ENCODE peak calls at places on chromosome 16, in nine cellular contexts. One of them, this sample, is unnamed.

GRCh38 chr16:50547944-50548658 is at the start of gene NKD1:
- DNase-seq in K562: peak; percentile 95
- DNase-seq in Panc1: no peak
- DNase-seq in GM23338: peak; percentile 80
- DNase-seq in HCT116: peak; percentile 12
- DNase-seq in SK-N-SH: peak; percentile 97
- DNase-seq in A549: peak; percentile 37
- DNase-seq in GM12878: no peak
- DNase-seq in HepG2: peak; percentile 84
- DNase-seq in this sample: peak; percentile 32

GRCh38 chr16:2088759-2089358 is 41.1 kb downstream of the TSC2 start:
- DNase-seq in A549: no peak
- DNase-seq in Panc1: no peak
- DNase-seq in SK-N-SH: no peak
- DNase-seq in GM12878: no peak
- DNase-seq in HepG2: no peak
- DNase-seq in GM23338: no peak
- DNase-seq in K562: no peak
- DNase-seq in HCT116: no peak
- DNase-seq in this sample: no peak

GRCh38 chr16:9849697-9850245 is 332.5 kb downstream of the GRIN2A start:
- DNase-seq in SK-N-SH: no peak
- DNase-seq in GM12878: no peak
- DNase-seq in K562: no peak
- DNase-seq in Panc1: no peak
- DNase-seq in HCT116: no peak
- DNase-seq in A549: no peak
- DNase-seq in HepG2: no peak
- DNase-seq in GM23338: no peak
- DNase-seq in this sample: no peak

GRCh38 chr16:3147046-3147756 is 12.4 kb downstream of the ZNF213 start:
- DNase-seq in A549: no peak
- DNase-seq in GM23338: no peak
- DNase-seq in GM12878: no peak
- DNase-seq in K562: no peak
- DNase-seq in SK-N-SH: no peak
- DNase-seq in HepG2: no peak
- DNase-seq in HCT116: no peak
- DNase-seq in Panc1: no peak
- DNase-seq in this sample: no peak

GRCh38 chr16:67466581-67466980 is 14.4 kb downstream of the ATP6V0D1 start:
- DNase-seq in HCT116: no peak
- DNase-seq in GM12878: no peak
- DNase-seq in HepG2: no peak
- DNase-seq in A549: no peak
- DNase-seq in SK-N-SH: no peak
- DNase-seq in K562: no peak
- DNase-seq in GM23338: no peak
- DNase-seq in Panc1: no peak
- DNase-seq in this sample: no peak

GRCh38 chr16:9469512-9469911 is 378.1 kb downstream of the HAPSTR1 start:
- DNase-seq in K562: no peak
- DNase-seq in A549: no peak
- DNase-seq in HepG2: peak; percentile 62
- DNase-seq in Panc1: no peak
- DNase-seq in GM23338: no peak
- DNase-seq in GM12878: no peak
- DNase-seq in HCT116: no peak
- DNase-seq in SK-N-SH: no peak
- DNase-seq in this sample: no peak

GRCh38 chr16:53022374-53022773 is 30.3 kb downstream of the CHD9NB start:
- DNase-seq in A549: peak; percentile 69
- DNase-seq in GM12878: no peak
- DNase-seq in GM23338: peak; percentile 87
- DNase-seq in SK-N-SH: peak; percentile 70
- DNase-seq in K562: peak; percentile 61
- DNase-seq in Panc1: peak; percentile 13
- DNase-seq in HCT116: peak; percentile 41
- DNase-seq in HepG2: peak; percentile 63
- DNase-seq in this sample: no peak

GRCh38 chr16:72983728-72984350 is 64.1 kb downstream of the ZFHX3 start:
- DNase-seq in Panc1: no peak
- DNase-seq in A549: no peak
- DNase-seq in SK-N-SH: no peak
- DNase-seq in GM23338: no peak
- DNase-seq in GM12878: no peak
- DNase-seq in HCT116: no peak
- DNase-seq in HepG2: no peak
- DNase-seq in K562: no peak
- DNase-seq in this sample: no peak

GRCh38 chr16:5649762-5650445 is 552.3 kb upstream of the EEF2KMT start:
- DNase-seq in Panc1: no peak
- DNase-seq in SK-N-SH: no peak
- DNase-seq in GM23338: peak; percentile 8
- DNase-seq in HepG2: no peak
- DNase-seq in HCT116: no peak
- DNase-seq in A549: no peak
- DNase-seq in GM12878: no peak
- DNase-seq in K562: no peak
- DNase-seq in this sample: no peak

GRCh38 chr16:711084-711483 is 3.8 kb upstream of the METRN start:
- DNase-seq in Panc1: no peak
- DNase-seq in HepG2: no peak
- DNase-seq in GM23338: no peak
- DNase-seq in HCT116: no peak
- DNase-seq in A549: no peak
- DNase-seq in K562: no peak
- DNase-seq in GM12878: no peak
- DNase-seq in SK-N-SH: no peak
- DNase-seq in this sample: no peak

GRCh38 chr16:71637398-71637797 is 11.4 kb downstream of the MARVELD3 start:
- DNase-seq in A549: no peak
- DNase-seq in HCT116: no peak
- DNase-seq in Panc1: no peak
- DNase-seq in K562: no peak
- DNase-seq in SK-N-SH: no peak
- DNase-seq in GM23338: peak; percentile 69
- DNase-seq in HepG2: no peak
- DNase-seq in GM12878: no peak
- DNase-seq in this sample: no peak

GRCh38 chr16:4328580-4329353 is 12.9 kb downstream of the GLIS2 start:
- DNase-seq in GM12878: no peak
- DNase-seq in GM23338: no peak
- DNase-seq in Panc1: no peak
- DNase-seq in SK-N-SH: peak; percentile 47
- DNase-seq in HepG2: no peak
- DNase-seq in A549: no peak
- DNase-seq in HCT116: no peak
- DNase-seq in K562: no peak
- DNase-seq in this sample: no peak

GRCh38 chr16:75288596-75289120 is 37.2 kb upstream of the BCAR1 start:
- DNase-seq in GM23338: no peak
- DNase-seq in HCT116: no peak
- DNase-seq in HepG2: no peak
- DNase-seq in A549: no peak
- DNase-seq in GM12878: peak; percentile 55
- DNase-seq in Panc1: no peak
- DNase-seq in K562: no peak
- DNase-seq in SK-N-SH: no peak
- DNase-seq in this sample: peak; percentile 86

GRCh38 chr16:66324785-66325184 is 41.7 kb upstream of the CDH5 start:
- DNase-seq in SK-N-SH: peak; percentile 79
- DNase-seq in HepG2: peak; percentile 23
- DNase-seq in Panc1: no peak
- DNase-seq in HCT116: peak; percentile 21
- DNase-seq in A549: peak; percentile 64
- DNase-seq in GM23338: peak; percentile 72
- DNase-seq in GM12878: no peak
- DNase-seq in K562: peak; percentile 22
- DNase-seq in this sample: peak; percentile 18

GRCh38 chr16:73792199-73793108 is 504.2 kb upstream of the PSMD7 start:
- DNase-seq in A549: no peak
- DNase-seq in HCT116: no peak
- DNase-seq in HepG2: no peak
- DNase-seq in K562: no peak
- DNase-seq in Panc1: no peak
- DNase-seq in GM23338: no peak
- DNase-seq in GM12878: no peak
- DNase-seq in SK-N-SH: peak; percentile 76
- DNase-seq in this sample: no peak

GRCh38 chr16:508884-509736 is 18.4 kb upstream of the CAPN15 start:
- DNase-seq in GM23338: no peak
- DNase-seq in GM12878: no peak
- DNase-seq in A549: no peak
- DNase-seq in K562: no peak
- DNase-seq in HCT116: no peak
- DNase-seq in Panc1: no peak
- DNase-seq in HepG2: peak; percentile 96
- DNase-seq in SK-N-SH: peak; percentile 56
- DNase-seq in this sample: peak; percentile 42

GRCh38 chr16:34078697-34079096 is 619.3 kb downstream of the TP53TG3F start:
- DNase-seq in GM12878: no peak
- DNase-seq in SK-N-SH: no peak
- DNase-seq in HepG2: no peak
- DNase-seq in A549: no peak
- DNase-seq in Panc1: no peak
- DNase-seq in GM23338: no peak
- DNase-seq in K562: no peak
- DNase-seq in HCT116: no peak
- DNase-seq in this sample: no peak

GRCh38 chr16:88379694-88380040 is 3.1 kb upstream of the ZNF469 start:
- DNase-seq in GM12878: no peak
- DNase-seq in HCT116: no peak
- DNase-seq in HepG2: no peak
- DNase-seq in K562: no peak
- DNase-seq in Panc1: no peak
- DNase-seq in A549: no peak
- DNase-seq in GM23338: no peak
- DNase-seq in SK-N-SH: peak; percentile 29
- DNase-seq in this sample: no peak

GRCh38 chr16:47977802-47978201 is 178.0 kb downstream of the ABCC12 start:
- DNase-seq in GM23338: no peak
- DNase-seq in Panc1: no peak
- DNase-seq in SK-N-SH: no peak
- DNase-seq in HCT116: no peak
- DNase-seq in HepG2: peak; percentile 59
- DNase-seq in A549: no peak
- DNase-seq in K562: no peak
- DNase-seq in GM12878: no peak
- DNase-seq in this sample: no peak
- TF ChIP-seq REST in GM23338: no peak
- TF ChIP-seq REST in Panc1: no peak
- TF ChIP-seq REST in SK-N-SH: no peak
- TF ChIP-seq REST in HCT116: no peak
- TF ChIP-seq REST in HepG2: no peak
- TF ChIP-seq REST in A549: no peak
- TF ChIP-seq REST in K562: no peak
- TF ChIP-seq REST in GM12878: no peak
- TF ChIP-seq REST in this sample: no peak

DNA sequence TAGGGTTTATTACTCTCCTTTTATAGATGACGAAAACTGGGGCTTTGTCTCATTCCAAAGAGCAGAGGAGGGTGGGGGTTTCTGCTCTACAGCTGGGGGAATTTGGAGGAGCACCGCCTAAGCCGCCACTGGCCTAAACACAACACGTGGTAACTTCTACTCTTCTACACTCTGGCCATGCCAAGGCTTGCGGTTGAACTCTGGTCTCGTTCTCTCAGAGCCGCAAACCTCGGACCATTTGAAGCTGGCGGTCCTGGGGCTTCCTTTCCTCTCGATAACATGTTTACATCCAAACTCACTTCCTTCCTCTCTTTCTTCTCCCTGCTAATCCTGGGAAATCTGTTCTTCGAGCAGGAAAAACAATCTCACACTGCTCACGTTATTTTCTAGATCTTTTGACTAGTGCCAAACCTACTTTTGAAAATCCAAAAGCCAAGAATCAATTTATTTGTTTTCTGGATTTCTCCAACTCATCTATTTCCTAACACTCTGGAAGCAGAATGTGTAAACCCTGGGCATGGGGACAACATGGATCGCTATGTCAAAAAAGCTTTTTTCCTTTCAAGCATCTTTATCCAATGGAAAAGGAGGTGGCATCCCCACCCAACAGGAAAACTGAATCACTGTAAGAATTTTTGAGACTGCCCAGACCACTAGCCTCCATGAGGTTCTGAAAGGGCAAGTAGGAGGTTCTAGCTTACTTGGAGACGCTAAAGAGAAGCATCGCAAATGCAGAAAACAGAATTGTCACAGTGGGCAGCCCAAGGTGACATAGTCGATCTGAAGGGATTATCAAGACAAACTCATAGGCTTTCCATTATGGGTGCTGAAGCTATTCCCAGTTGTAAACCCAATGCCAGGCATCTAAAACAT is 13.6 kb upstream of the EEF2K start:
- DNase-seq in GM23338: peak; percentile 79
- DNase-seq in Panc1: no peak
- DNase-seq in K562: peak; percentile 57
- DNase-seq in SK-N-SH: no peak
- DNase-seq in HepG2: peak; percentile 98
- DNase-seq in HCT116: no peak
- DNase-seq in GM12878: peak; percentile 85
- DNase-seq in A549: no peak
- DNase-seq in this sample: no peak
- H3K4me3 ChIP-seq in GM23338: peak overlapping the region; percentile 61
- H3K4me3 ChIP-seq in Panc1: peak overlapping the region; percentile 58
- H3K4me3 ChIP-seq in K562: peak overlapping the region; percentile 57
- H3K4me3 ChIP-seq in SK-N-SH: peak overlapping the region; percentile 62
- H3K4me3 ChIP-seq in HepG2: peak overlapping the region; percentile 72
- H3K4me3 ChIP-seq in HCT116: no peak overlapping the region
- H3K4me3 ChIP-seq in GM12878: peak overlapping the region; percentile 81
- H3K4me3 ChIP-seq in A549: no peak overlapping the region
- H3K4me3 ChIP-seq in this sample: peak overlapping the region; percentile 70

DNA sequence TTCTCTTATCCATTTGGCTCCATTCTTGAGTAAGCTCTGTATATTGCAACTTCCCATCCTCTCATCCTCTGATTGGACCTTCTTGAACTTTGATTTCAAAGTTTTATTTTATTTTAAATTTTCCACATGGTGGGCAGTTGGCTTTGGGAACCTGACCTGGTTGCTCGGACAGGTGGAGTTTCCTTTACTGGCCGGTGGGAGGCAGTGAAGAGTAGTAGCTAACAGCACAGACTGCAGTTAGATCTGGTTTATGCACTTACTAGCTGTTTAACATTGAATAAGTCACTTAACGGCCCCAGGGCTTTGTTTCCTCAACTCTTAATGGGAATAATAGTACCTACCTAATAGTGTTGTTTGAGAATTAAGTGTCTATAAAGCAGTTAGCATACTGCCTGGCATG is 92.8 kb downstream of the GPR139 start:
- DNase-seq in HCT116: peak; percentile 21
- DNase-seq in K562: peak; percentile 52
- DNase-seq in GM12878: no peak
- DNase-seq in SK-N-SH: peak; percentile 41
- DNase-seq in A549: peak; percentile 12
- DNase-seq in HepG2: peak; percentile 34
- DNase-seq in Panc1: no peak
- DNase-seq in GM23338: peak; percentile 77
- DNase-seq in this sample: no peak
- TF ChIP-seq CTCF in HCT116: peak; percentile 83
- TF ChIP-seq CTCF in K562: peak; percentile 60
- TF ChIP-seq CTCF in GM12878: peak; percentile 25
- TF ChIP-seq CTCF in SK-N-SH: peak; percentile 58
- TF ChIP-seq CTCF in A549: peak; percentile 37
- TF ChIP-seq CTCF in HepG2: peak; percentile 62
- TF ChIP-seq CTCF in Panc1: peak; percentile 81
- TF ChIP-seq CTCF in GM23338: peak; percentile 89
- TF ChIP-seq CTCF in this sample: no peak

GRCh38 chr16:30473231-30474061 is 904 bp downstream of the ITGAL start:
- DNase-seq in HCT116: no peak
- DNase-seq in SK-N-SH: no peak
- DNase-seq in Panc1: no peak
- DNase-seq in GM23338: no peak
- DNase-seq in HepG2: no peak
- DNase-seq in K562: no peak
- DNase-seq in GM12878: no peak
- DNase-seq in A549: no peak
- DNase-seq in this sample: peak; percentile 76
- TF ChIP-seq REST in HCT116: no peak
- TF ChIP-seq REST in SK-N-SH: no peak
- TF ChIP-seq REST in Panc1: no peak
- TF ChIP-seq REST in GM23338: no peak
- TF ChIP-seq REST in HepG2: no peak
- TF ChIP-seq REST in K562: no peak
- TF ChIP-seq REST in GM12878: no peak
- TF ChIP-seq REST in A549: no peak
- TF ChIP-seq REST in this sample: no peak